ENCODE peak calls at places on chromosomes 2 and 18, in nine cellular contexts. T is iris pigment epithelial cell; D is activated naive CD8-positive, alpha-beta T cell treated with anti-CD3 and anti-CD28 coated beads, Interleukin-2, amount 10 ng/mL, durations not matched to agents 7 days and 5 days; W is HCT116; X is adipocyte; R is Calu3; J is NCI-H2081; Q is stimulated activated CD4-positive, alpha-beta T cell treated with anti-CD3 and anti-CD28 coated beads, Interleukin-1b, Interleukin-23, amount 100 ng/mL, for 1 hour; G is HS-27A. V is an unnamed sample.
A peak's percentile ranks its signal among the peaks of the same experiment; 100 is the strongest.

GRCh38 chr2:154097823-154098398 is 226.2 kb downstream of the GALNT13 start:
- DNase-seq in X (no peak), W (no peak), D (no peak), G (no peak), Q (no peak), T (no peak), R (no peak), J (no peak), V (no peak)

GRCh38 chr2:36616947-36617346 is 19.0 kb upstream of the FEZ2 start:
- DNase-seq in T (no peak), X (peak; percentile 34), R (no peak), G (no peak), Q (no peak), W (no peak), D (no peak), J (no peak), V (no peak)

GRCh38 chr2:232998666-232998985 is 14.4 kb downstream of the NGEF start:
- DNase-seq in J (no peak), X (no peak), W (no peak), Q (no peak), R (no peak), G (no peak), D (no peak), T (no peak), V (no peak)

GRCh38 chr18:56374005-56374655 is 264.3 kb downstream of the TXNL1 start:
- DNase-seq in R (no peak), T (peak; percentile 9), X (peak; percentile 38), Q (no peak), D (no peak), G (no peak), W (no peak), J (no peak), V (no peak)

GRCh38 chr18:23406271-23406787 is 46.8 kb upstream of the RIOK3 start:
- DNase-seq in R (no peak), T (peak; percentile 85), W (no peak), G (peak; percentile 43), X (peak; percentile 25), J (no peak), D (no peak), Q (no peak), V (no peak)

GRCh38 chr2:143581989-143582719 is 452.9 kb downstream of the ARHGAP15 start:
- DNase-seq in T (peak; percentile 25), Q (no peak), R (no peak), X (peak; percentile 13), G (no peak), D (no peak), W (no peak), J (no peak), V (no peak)

GRCh38 chr2:44941551-44942234 is at the start of gene SIX3:
- DNase-seq in D (peak; percentile 60), J (no peak), W (peak; percentile 79), Q (no peak), G (no peak), R (peak; percentile 48), T (peak; percentile 56), X (peak; percentile 53), V (no peak)

GRCh38 chr18:62420513-62421209 is 95.6 kb downstream of the TNFRSF11A start:
- DNase-seq in W (no peak), T (peak; percentile 84), J (no peak), G (peak; percentile 31), X (peak; percentile 64), Q (peak; percentile 29), D (peak; percentile 51), R (peak; percentile 89), V (no peak)

GRCh38 chr18:26656401-26656943 is 108.1 kb upstream of the KCTD1 start:
- DNase-seq in T (no peak), Q (no peak), W (no peak), R (peak; percentile 8), D (no peak), X (no peak), J (no peak), G (no peak), V (no peak)

GRCh38 chr18:21546423-21546822 is 54.1 kb downstream of the ESCO1 start:
- DNase-seq in W (no peak), D (no peak), T (no peak), X (no peak), R (no peak), G (no peak), J (no peak), Q (no peak), V (no peak)